ENCODE peak calls at places on chromosomes 12 and 14, in ten cellular contexts. D, H, B, R, O, T, C, W, J and E are unnamed samples.

GRCh38 chr12:14257734-14258467 is 107.6 kb upstream of the ATF7IP start:
- DNase-seq in D (peak; percentile 38), H (peak; percentile 92), B (peak; percentile 93), R (peak; percentile 95), O (peak; percentile 99), T (peak; percentile 75), C (peak; percentile 97), W (peak; percentile 86), J (peak; percentile 100), E (peak; percentile 54)

GRCh38 chr12:75162845-75163244 is 46.8 kb downstream of the KCNC2 start:
- DNase-seq in D (peak; percentile 0), H (no peak), B (no peak), R (no peak), O (no peak), T (no peak), C (no peak), W (no peak), J (no peak), E (no peak)

GRCh38 chr12:71440393-71441349 is 1.1 kb downstream of the LGR5 start:
- DNase-seq in D (no peak), H (no peak), B (no peak), R (no peak), O (peak; percentile 8), T (no peak), C (peak; percentile 53), W (no peak), J (peak; percentile 19), E (no peak)

GRCh38 chr14:94027566-94028449 is 1.7 kb downstream of the OTUB2 start:
- DNase-seq in D (peak; percentile 30), H (no peak), B (no peak), R (no peak), O (no peak), T (no peak), C (peak; percentile 13), W (no peak), J (no peak), E (peak; percentile 65)

GRCh38 chr12:88035907-88036289 is 6.7 kb upstream of the C12orf50 start:
- DNase-seq in D (no peak), H (no peak), B (no peak), R (no peak), O (no peak), T (no peak), C (no peak), W (no peak), J (peak; percentile 28), E (no peak)

GRCh38 chr12:123905319-123905925 is 67.2 kb downstream of the CCDC92 start:
- DNase-seq in D (peak; percentile 59), H (peak; percentile 49), B (peak; percentile 77), R (peak; percentile 64), O (peak; percentile 87), T (no peak), C (peak; percentile 28), W (no peak), J (peak; percentile 25), E (peak; percentile 40)

GRCh38 chr12:39935275-39935674 is 170.6 kb downstream of the SLC2A13 start:
- DNase-seq in D (peak; percentile 6), H (no peak), B (no peak), R (no peak), O (peak; percentile 63), T (no peak), C (no peak), W (no peak), J (no peak), E (peak; percentile 1)

GRCh38 chr12:60874091-60874490 is 1278.3 kb downstream of the SLC16A7 start:
- DNase-seq in D (no peak), H (no peak), B (no peak), R (no peak), O (no peak), T (no peak), C (no peak), W (no peak), J (no peak), E (no peak)

GRCh38 chr12:124236651-124237050 is 58.2 kb upstream of the RFLNA start:
- DNase-seq in D (peak; percentile 38), H (no peak), B (no peak), R (no peak), O (peak; percentile 87), T (no peak), C (no peak), W (no peak), J (no peak), E (peak; percentile 54)

GRCh38 chr14:32588448-32589320 is 259.6 kb downstream of the AKAP6 start:
- DNase-seq in D (no peak), H (no peak), B (no peak), R (peak; percentile 26), O (peak; percentile 74), T (no peak), C (no peak), W (no peak), J (peak; percentile 20), E (no peak)

GRCh38 chr14:104746951-104747481 is 5.9 kb upstream of the SIVA1 start:
- DNase-seq in D (no peak), H (no peak), B (peak; percentile 64), R (peak; percentile 67), O (no peak), T (no peak), C (peak; percentile 21), W (no peak), J (no peak), E (no peak)

GRCh38 chr14:101874001-101874400 is 90.4 kb upstream of the DYNC1H1 start:
- DNase-seq in D (no peak), H (no peak), B (no peak), R (no peak), O (no peak), T (no peak), C (no peak), W (no peak), J (no peak), E (no peak)

GRCh38 chr14:61489932-61490331 is 168.6 kb downstream of the PRKCH start:
- DNase-seq in D (no peak), H (peak; percentile 63), B (peak; percentile 66), R (no peak), O (peak; percentile 34), T (no peak), C (no peak), W (peak; percentile 42), J (no peak), E (no peak)

GRCh38 chr14:55707365-55707804 is 127.4 kb downstream of the KTN1 start:
- DNase-seq in D (peak; percentile 41), H (no peak), B (peak; percentile 70), R (peak; percentile 19), O (peak; percentile 77), T (no peak), C (peak; percentile 49), W (no peak), J (peak; percentile 48), E (no peak)

GRCh38 chr14:93655078-93655750 is 133.1 kb downstream of the PRIMA1 start:
- DNase-seq in D (peak; percentile 44), H (no peak), B (peak; percentile 73), R (peak; percentile 99), O (peak; percentile 59), T (peak; percentile 31), C (peak; percentile 68), W (no peak), J (peak; percentile 26), E (peak; percentile 13)

GRCh38 chr14:63966407-63966806 is 113.6 kb downstream of the SYNE2 start:
- DNase-seq in D (no peak), H (no peak), B (no peak), R (no peak), O (no peak), T (no peak), C (no peak), W (no peak), J (no peak), E (no peak)

GRCh38 chr14:57512221-57512620 is 18.6 kb upstream of the CCDC198 start:
- DNase-seq in D (no peak), H (no peak), B (no peak), R (peak; percentile 62), O (no peak), T (no peak), C (peak; percentile 15), W (no peak), J (no peak), E (no peak)

GRCh38 chr14:67393689-67394088 is 18.3 kb downstream of the PLEK2 start:
- DNase-seq in D (no peak), H (no peak), B (no peak), R (no peak), O (no peak), T (no peak), C (no peak), W (no peak), J (no peak), E (no peak)

GRCh38 chr12:124548854-124549378 is 18.5 kb downstream of the NCOR2 start:
- DNase-seq in D (no peak), H (peak; percentile 71), B (peak; percentile 75), R (no peak), O (peak; percentile 82), T (no peak), C (no peak), W (peak; percentile 64), J (no peak), E (no peak)